ENCODE peak calls at places on chromosome X, in ten cellular contexts. One of them, this sample, is unnamed. For H3K4me1, the result is how much of the 10 kb centered on the place peaks cover.

GRCh38 chrX:19670321-19670750 is 155.0 kb upstream of the MAP3K15 start:
- DNase-seq in stomach: no peak
- DNase-seq in spleen: no peak
- DNase-seq in prostate gland: no peak
- DNase-seq in CD8-positive, alpha-beta T cell: no peak
- DNase-seq in mucosa of descending colon: peak
- DNase-seq in astrocyte: no peak
- DNase-seq in A549: no peak
- DNase-seq in left lung: no peak
- DNase-seq in fibroblast of lung: no peak
- DNase-seq in this sample: peak

GRCh38 chrX:18424482-18425198 is 768 bp upstream of the CDKL5 start:
- DNase-seq in stomach: no peak
- DNase-seq in spleen: peak
- DNase-seq in prostate gland: no peak
- DNase-seq in CD8-positive, alpha-beta T cell: peak
- DNase-seq in mucosa of descending colon: peak
- DNase-seq in astrocyte: peak
- DNase-seq in A549: peak
- DNase-seq in left lung: peak
- DNase-seq in fibroblast of lung: peak
- DNase-seq in this sample: peak

GRCh38 chrX:56764153-56764974 is 35.3 kb downstream of the NBDY start:
- DNase-seq in stomach: peak
- DNase-seq in spleen: peak
- DNase-seq in prostate gland: peak
- DNase-seq in CD8-positive, alpha-beta T cell: peak
- DNase-seq in mucosa of descending colon: peak
- DNase-seq in astrocyte: peak
- DNase-seq in A549: peak
- DNase-seq in left lung: no peak
- DNase-seq in fibroblast of lung: peak
- DNase-seq in this sample: peak

GRCh38 chrX:86910027-86910426 is 607.6 kb upstream of the KLHL4 start:
- DNase-seq in stomach: no peak
- DNase-seq in spleen: no peak
- DNase-seq in prostate gland: no peak
- DNase-seq in CD8-positive, alpha-beta T cell: no peak
- DNase-seq in mucosa of descending colon: no peak
- DNase-seq in astrocyte: no peak
- DNase-seq in A549: no peak
- DNase-seq in left lung: no peak
- DNase-seq in fibroblast of lung: no peak
- DNase-seq in this sample: no peak

GRCh38 chrX:140422501-140422900 is 82.4 kb downstream of the SOX3 start:
- DNase-seq in stomach: no peak
- DNase-seq in spleen: no peak
- DNase-seq in prostate gland: no peak
- DNase-seq in CD8-positive, alpha-beta T cell: no peak
- DNase-seq in mucosa of descending colon: no peak
- DNase-seq in astrocyte: no peak
- DNase-seq in A549: no peak
- DNase-seq in left lung: no peak
- DNase-seq in fibroblast of lung: no peak
- DNase-seq in this sample: no peak

GRCh38 chrX:8743126-8743732 is 11.3 kb upstream of the ANOS1 start:
- DNase-seq in stomach: peak
- DNase-seq in spleen: peak
- DNase-seq in prostate gland: peak
- DNase-seq in CD8-positive, alpha-beta T cell: peak
- DNase-seq in mucosa of descending colon: peak
- DNase-seq in astrocyte: no peak
- DNase-seq in A549: no peak
- DNase-seq in left lung: peak
- DNase-seq in fibroblast of lung: no peak
- DNase-seq in this sample: peak

GRCh38 chrX:16185725-16186136 is 18.4 kb downstream of the MAGEB17 start:
- DNase-seq in stomach: no peak
- DNase-seq in spleen: no peak
- DNase-seq in prostate gland: no peak
- DNase-seq in CD8-positive, alpha-beta T cell: no peak
- DNase-seq in mucosa of descending colon: no peak
- DNase-seq in astrocyte: peak
- DNase-seq in A549: peak
- DNase-seq in left lung: no peak
- DNase-seq in fibroblast of lung: peak
- DNase-seq in this sample: no peak

GRCh38 chrX:145716226-145716625 is 101.4 kb upstream of the SLITRK2 start:
- DNase-seq in stomach: no peak
- DNase-seq in spleen: no peak
- DNase-seq in prostate gland: no peak
- DNase-seq in CD8-positive, alpha-beta T cell: no peak
- DNase-seq in mucosa of descending colon: no peak
- DNase-seq in astrocyte: no peak
- DNase-seq in A549: no peak
- DNase-seq in left lung: no peak
- DNase-seq in fibroblast of lung: no peak
- DNase-seq in this sample: no peak

DNA sequence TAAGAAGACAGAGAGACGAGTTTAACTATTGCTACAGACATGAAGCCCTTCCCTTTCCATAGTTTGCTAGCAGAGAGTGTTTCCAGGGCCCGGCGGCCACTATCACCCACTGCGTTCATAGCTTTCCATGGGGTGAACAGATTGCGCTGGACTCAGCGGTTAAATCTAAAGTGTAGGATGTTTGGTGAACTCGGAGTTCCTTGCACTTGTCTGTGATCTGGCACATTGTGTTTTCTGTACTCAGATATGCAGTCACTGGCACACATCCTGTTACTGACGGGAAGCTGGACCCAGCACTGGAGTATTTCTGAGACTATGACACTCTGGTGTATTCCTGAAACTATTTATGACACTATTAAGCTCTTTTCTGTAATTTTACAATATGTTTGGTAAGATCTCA is 13.9 kb downstream of the CD99 start:
- DNase-seq in stomach: no peak
- DNase-seq in spleen: peak
- DNase-seq in prostate gland: peak
- DNase-seq in CD8-positive, alpha-beta T cell: no peak
- DNase-seq in mucosa of descending colon: peak
- DNase-seq in astrocyte: peak
- DNase-seq in A549: no peak
- DNase-seq in left lung: no peak
- DNase-seq in fibroblast of lung: peak
- DNase-seq in this sample: no peak
- H3K4me1 ChIP-seq in stomach: half or more
- H3K4me1 ChIP-seq in spleen: half or more
- H3K4me1 ChIP-seq in prostate gland: under half
- H3K4me1 ChIP-seq in CD8-positive, alpha-beta T cell: half or more
- H3K4me1 ChIP-seq in mucosa of descending colon: half or more
- H3K4me1 ChIP-seq in astrocyte: half or more
- H3K4me1 ChIP-seq in A549: under half
- H3K4me1 ChIP-seq in left lung: under half
- H3K4me1 ChIP-seq in fibroblast of lung: under half
- H3K4me1 ChIP-seq in this sample: under half

GRCh38 chrX:103066606-103067005 is 2.6 kb upstream of the BEX1 start:
- DNase-seq in stomach: no peak
- DNase-seq in spleen: no peak
- DNase-seq in prostate gland: no peak
- DNase-seq in CD8-positive, alpha-beta T cell: no peak
- DNase-seq in mucosa of descending colon: no peak
- DNase-seq in astrocyte: peak
- DNase-seq in A549: no peak
- DNase-seq in left lung: no peak
- DNase-seq in fibroblast of lung: peak
- DNase-seq in this sample: no peak

GRCh38 chrX:103061486-103061885 is 2.5 kb downstream of the BEX1 start:
- DNase-seq in stomach: no peak
- DNase-seq in spleen: no peak
- DNase-seq in prostate gland: no peak
- DNase-seq in CD8-positive, alpha-beta T cell: no peak
- DNase-seq in mucosa of descending colon: no peak
- DNase-seq in astrocyte: no peak
- DNase-seq in A549: no peak
- DNase-seq in left lung: no peak
- DNase-seq in fibroblast of lung: no peak
- DNase-seq in this sample: no peak

GRCh38 chrX:103063918-103064434 is at the start of gene BEX1:
- DNase-seq in stomach: peak
- DNase-seq in spleen: peak
- DNase-seq in prostate gland: peak
- DNase-seq in CD8-positive, alpha-beta T cell: no peak
- DNase-seq in mucosa of descending colon: no peak
- DNase-seq in astrocyte: peak
- DNase-seq in A549: no peak
- DNase-seq in left lung: peak
- DNase-seq in fibroblast of lung: peak
- DNase-seq in this sample: no peak

GRCh38 chrX:103063191-103063845 is 653 bp downstream of the BEX1 start:
- DNase-seq in stomach: no peak
- DNase-seq in spleen: no peak
- DNase-seq in prostate gland: no peak
- DNase-seq in CD8-positive, alpha-beta T cell: no peak
- DNase-seq in mucosa of descending colon: peak
- DNase-seq in astrocyte: peak
- DNase-seq in A549: no peak
- DNase-seq in left lung: no peak
- DNase-seq in fibroblast of lung: peak
- DNase-seq in this sample: no peak
- TF ChIP-seq CTCF in stomach: no peak
- TF ChIP-seq CTCF in spleen: no peak
- TF ChIP-seq CTCF in prostate gland: no peak
- TF ChIP-seq CTCF in CD8-positive, alpha-beta T cell: no peak
- TF ChIP-seq CTCF in mucosa of descending colon: no peak
- TF ChIP-seq CTCF in astrocyte: no peak
- TF ChIP-seq CTCF in A549: no peak
- TF ChIP-seq CTCF in left lung: no peak
- TF ChIP-seq CTCF in fibroblast of lung: no peak
- TF ChIP-seq CTCF in this sample: no peak

GRCh38 chrX:134717698-134718328 is 59.5 kb upstream of the PLAC1 start:
- DNase-seq in stomach: no peak
- DNase-seq in spleen: no peak
- DNase-seq in prostate gland: no peak
- DNase-seq in CD8-positive, alpha-beta T cell: no peak
- DNase-seq in mucosa of descending colon: no peak
- DNase-seq in astrocyte: peak
- DNase-seq in A549: peak
- DNase-seq in left lung: no peak
- DNase-seq in fibroblast of lung: peak
- DNase-seq in this sample: no peak

GRCh38 chrX:134714633-134715110 is 56.4 kb upstream of the PLAC1 start:
- DNase-seq in stomach: no peak
- DNase-seq in spleen: no peak
- DNase-seq in prostate gland: no peak
- DNase-seq in CD8-positive, alpha-beta T cell: no peak
- DNase-seq in mucosa of descending colon: no peak
- DNase-seq in astrocyte: no peak
- DNase-seq in A549: no peak
- DNase-seq in left lung: no peak
- DNase-seq in fibroblast of lung: no peak
- DNase-seq in this sample: no peak

GRCh38 chrX:134716620-134717012 is 58.3 kb upstream of the PLAC1 start:
- DNase-seq in stomach: no peak
- DNase-seq in spleen: no peak
- DNase-seq in prostate gland: no peak
- DNase-seq in CD8-positive, alpha-beta T cell: no peak
- DNase-seq in mucosa of descending colon: no peak
- DNase-seq in astrocyte: no peak
- DNase-seq in A549: no peak
- DNase-seq in left lung: no peak
- DNase-seq in fibroblast of lung: no peak
- DNase-seq in this sample: no peak

GRCh38 chrX:134713618-134714107 is 55.4 kb upstream of the PLAC1 start:
- DNase-seq in stomach: no peak
- DNase-seq in spleen: no peak
- DNase-seq in prostate gland: no peak
- DNase-seq in CD8-positive, alpha-beta T cell: no peak
- DNase-seq in mucosa of descending colon: no peak
- DNase-seq in astrocyte: no peak
- DNase-seq in A549: no peak
- DNase-seq in left lung: no peak
- DNase-seq in fibroblast of lung: no peak
- DNase-seq in this sample: no peak

DNA sequence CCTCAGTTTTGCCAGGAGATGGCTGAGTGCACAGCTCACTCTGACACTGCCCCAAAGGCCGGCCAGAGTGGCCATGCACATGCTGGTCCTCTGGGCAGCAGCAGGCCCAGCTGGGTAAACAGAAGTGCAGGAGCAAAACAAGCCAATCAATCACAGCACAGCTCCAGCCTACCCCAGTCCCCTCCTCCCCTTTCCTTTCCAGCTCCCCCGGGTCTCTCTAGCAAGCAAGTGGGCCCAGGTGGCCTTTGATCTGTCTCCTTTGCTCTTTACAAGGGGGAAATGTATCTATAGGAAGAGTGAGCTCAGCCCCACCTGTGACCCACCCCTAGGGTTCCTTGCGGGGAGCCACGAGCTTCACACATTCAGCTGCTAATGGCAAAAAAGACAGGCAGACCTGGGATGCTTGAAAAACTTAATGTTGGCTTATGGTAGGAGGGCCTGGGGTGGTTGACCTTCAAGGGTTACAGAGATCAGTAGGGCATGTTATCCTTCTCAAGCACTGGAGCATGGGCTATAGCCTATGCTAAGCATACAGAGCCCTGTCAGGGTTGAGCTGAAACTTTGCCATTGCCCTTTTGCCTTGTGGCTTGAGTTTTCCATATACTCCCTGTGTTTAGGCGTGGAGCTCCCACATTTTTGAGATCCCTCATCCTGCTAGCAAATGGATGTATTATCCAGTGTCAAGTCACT is 57.8 kb upstream of the PLAC1 start:
- DNase-seq in stomach: no peak
- DNase-seq in spleen: no peak
- DNase-seq in prostate gland: no peak
- DNase-seq in CD8-positive, alpha-beta T cell: no peak
- DNase-seq in mucosa of descending colon: no peak
- DNase-seq in astrocyte: no peak
- DNase-seq in A549: no peak
- DNase-seq in left lung: no peak
- DNase-seq in fibroblast of lung: no peak
- DNase-seq in this sample: no peak
- H3K4me1 ChIP-seq in stomach: under half
- H3K4me1 ChIP-seq in spleen: under half
- H3K4me1 ChIP-seq in prostate gland: under half
- H3K4me1 ChIP-seq in CD8-positive, alpha-beta T cell: under half
- H3K4me1 ChIP-seq in mucosa of descending colon: under half
- H3K4me1 ChIP-seq in astrocyte: under half
- H3K4me1 ChIP-seq in A549: under half
- H3K4me1 ChIP-seq in left lung: under half
- H3K4me1 ChIP-seq in fibroblast of lung: under half
- H3K4me1 ChIP-seq in this sample: under half

DNA sequence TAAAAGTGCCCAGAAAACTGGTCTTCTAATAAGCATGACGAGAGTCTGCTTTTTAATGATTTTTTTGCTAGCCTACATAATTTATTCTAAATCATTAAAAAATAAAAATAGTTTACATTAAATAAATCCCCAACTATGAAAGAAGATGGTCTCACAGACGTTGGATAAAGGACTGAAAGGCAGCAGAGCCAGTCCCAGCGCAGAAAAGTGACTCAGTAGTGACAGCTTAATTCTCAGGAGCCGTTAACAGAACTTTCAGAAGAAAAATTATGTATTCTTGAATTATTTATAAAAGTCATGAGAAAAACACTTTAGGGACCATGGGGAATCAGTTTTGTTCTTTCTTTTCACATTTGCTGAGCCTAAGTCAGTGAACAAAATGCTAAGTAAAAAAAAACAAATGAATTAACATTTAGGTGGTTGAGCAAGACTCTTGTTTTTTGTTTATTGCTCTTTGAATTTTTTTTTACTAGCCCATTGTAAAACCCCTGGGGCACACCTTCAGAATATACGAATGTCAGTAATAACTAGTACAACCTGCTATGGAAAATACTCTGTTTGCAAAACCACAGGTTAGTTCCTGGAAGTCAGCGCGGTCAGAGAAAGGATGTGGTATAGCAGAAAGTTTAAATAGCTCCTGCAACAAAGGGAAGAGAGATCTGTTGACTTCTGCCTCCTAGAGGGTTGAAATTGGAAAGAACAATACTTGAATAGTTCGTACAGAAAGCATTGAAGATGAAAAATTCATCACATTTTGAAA is 50.4 kb upstream of the CCDC160 start:
- DNase-seq in stomach: no peak
- DNase-seq in spleen: no peak
- DNase-seq in prostate gland: no peak
- DNase-seq in CD8-positive, alpha-beta T cell: peak
- DNase-seq in mucosa of descending colon: peak
- DNase-seq in astrocyte: no peak
- DNase-seq in A549: no peak
- DNase-seq in left lung: no peak
- DNase-seq in fibroblast of lung: no peak
- DNase-seq in this sample: no peak
- TF ChIP-seq CTCF in stomach: no peak
- TF ChIP-seq CTCF in spleen: no peak
- TF ChIP-seq CTCF in prostate gland: no peak
- TF ChIP-seq CTCF in CD8-positive, alpha-beta T cell: peak
- TF ChIP-seq CTCF in mucosa of descending colon: no peak
- TF ChIP-seq CTCF in astrocyte: no peak
- TF ChIP-seq CTCF in A549: no peak
- TF ChIP-seq CTCF in left lung: no peak
- TF ChIP-seq CTCF in fibroblast of lung: no peak
- TF ChIP-seq CTCF in this sample: no peak